ENCODE peak calls at places on chromosomes 11 and 22, in six cellular contexts. M, F, W, C, G and O are unnamed samples. For H3K4me1 and H3K36me3, the result is how much of the 10 kb centered on the place peaks cover.

GRCh38 chr11:124629961-124630360 is 7.3 kb downstream of the TBRG1 start:
- DNase-seq in C (no peak), F (no peak), G (no peak), M (no peak), W (no peak), O (no peak)

GRCh38 chr11:26762089-26762488 is 40.2 kb upstream of the SLC5A12 start:
- DNase-seq in W (no peak), G (no peak), C (no peak), M (no peak), F (no peak), O (no peak)

GRCh38 chr22:50523458-50523805 is 2.0 kb downstream of the SCO2 start:
- DNase-seq in M (no peak), C (no peak), F (no peak), W (no peak), G (no peak), O (no peak)

GRCh38 chr11:108965602-108966001 is 300.7 kb downstream of the DDX10 start:
- DNase-seq in F (no peak), M (no peak), W (no peak), C (no peak), G (no peak), O (no peak)

GRCh38 chr22:38165929-38166593 is 15.6 kb downstream of the PLA2G6 start:
- DNase-seq in W (no peak), M (no peak), C (no peak), G (no peak), F (no peak), O (no peak)

GRCh38 chr11:44536779-44537516 is 28.5 kb upstream of the CD82 start:
- DNase-seq in G (no peak), C (no peak), W (no peak), F (no peak), M (no peak), O (peak)

GRCh38 chr11:122681731-122682130 is 26.2 kb downstream of the UBASH3B start:
- DNase-seq in W (no peak), M (no peak), F (no peak), C (no peak), G (no peak), O (no peak)

GRCh38 chr22:38697055-38697980 is 3.4 kb downstream of the JOSD1 start:
- DNase-seq in G (no peak), C (no peak), F (no peak), M (no peak), W (peak), O (no peak)

GRCh38 chr11:1468002-1468401 is 18.6 kb downstream of the MOB2 start:
- DNase-seq in F (no peak), G (no peak), W (no peak), C (no peak), M (no peak), O (no peak)

GRCh38 chr22:37557321-37558001 is 2.8 kb upstream of the CDC42EP1 start:
- DNase-seq in W (no peak), C (no peak), G (no peak), M (no peak), F (no peak), O (no peak)

GRCh38 chr11:10021563-10021962 is 272.5 kb downstream of the SBF2 start:
- DNase-seq in F (no peak), G (no peak), W (no peak), M (no peak), C (no peak), O (no peak)

GRCh38 chr11:110299006-110299785 is 2.8 kb upstream of the RDX start:
- DNase-seq in M (no peak), C (no peak), F (no peak), G (no peak), W (no peak), O (no peak)
- H3K4me1 ChIP-seq in M (under half), C (under half), F (under half), G (under half), W (under half), O (under half)

GRCh38 chr11:133928628-133929059 is 28.1 kb downstream of the IGSF9B start:
- DNase-seq in M (no peak), F (no peak), W (peak), C (peak), G (no peak), O (no peak)
- H3K4me3 ChIP-seq in M (no peak), F (no peak), W (peak), C (peak), G (no peak), O (no peak)

GRCh38 chr11:39192671-39193070 is 2266.8 kb downstream of the LRRC4C start:
- DNase-seq in F (no peak), C (no peak), G (no peak), W (no peak), M (no peak), O (no peak)
- H3K36me3 ChIP-seq in F (under half), C (under half), G (under half), W (under half), M (under half), O (under half)

DNA sequence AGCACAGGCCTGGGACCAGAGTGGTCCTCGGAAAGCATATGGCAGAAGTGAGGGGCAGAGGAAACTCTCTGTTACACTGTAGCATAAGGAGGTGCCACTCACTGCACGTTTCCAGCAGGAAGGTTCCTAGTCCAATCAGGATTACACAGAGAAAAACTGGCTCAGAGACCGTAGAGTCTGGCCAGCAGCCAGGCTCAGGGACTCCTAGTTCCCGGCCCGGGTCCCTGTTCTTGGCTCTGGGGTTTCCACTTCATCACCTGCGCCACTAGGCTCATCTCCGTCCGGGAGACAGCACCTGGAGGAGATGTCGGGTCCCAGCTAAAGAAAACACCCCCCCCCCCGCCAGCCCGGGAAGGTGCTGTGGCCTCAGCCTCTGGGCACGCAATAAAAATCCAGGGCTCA is 1.1 kb downstream of the TTLL12 start:
- DNase-seq in W (peak), C (no peak), G (no peak), M (peak), F (peak), O (peak)
- H3K4me1 ChIP-seq in W (under half), C (under half), G (under half), M (under half), F (under half), O (under half)

GRCh38 chr11:64810891-64811272 is 531 bp upstream of the MEN1 start:
- DNase-seq in M (no peak), G (no peak), C (peak), W (peak), F (no peak), O (peak)
- H3K4me3 ChIP-seq in M (peak), G (peak), C (peak), W (peak), F (peak), O (peak)

DNA sequence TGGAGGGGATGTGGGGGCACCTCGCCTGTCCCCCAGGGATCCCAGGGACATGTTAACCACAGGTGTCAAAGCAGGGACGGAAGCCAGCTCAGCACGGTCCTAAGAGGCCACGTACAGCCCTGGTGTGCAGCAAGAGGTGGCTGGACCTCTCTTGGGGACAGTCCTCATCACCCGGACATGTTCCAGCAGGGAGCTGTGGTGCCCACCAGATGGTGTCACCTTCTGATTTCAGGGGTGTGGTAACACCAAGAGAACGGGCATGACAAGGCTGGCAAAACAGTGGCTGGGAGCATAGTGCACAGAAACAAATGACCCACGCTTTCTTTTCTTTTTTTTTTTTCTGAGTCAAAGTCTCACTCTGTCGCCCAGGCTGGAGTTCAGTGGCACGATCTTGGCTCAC is 25.6 kb upstream of the COMT start:
- DNase-seq in F (no peak), W (no peak), C (no peak), M (no peak), G (no peak), O (no peak)
- H3K36me3 ChIP-seq in F (half or more), W (under half), C (half or more), M (half or more), G (half or more), O (under half)